ENCODE peak calls at places on chromosomes 2 and 18, in ten cellular contexts. P is iPS DF 6.9, S is MG63, G is pancreas, W is tibial artery, J is bronchial epithelial cell, L is suprapubic skin, U is dorsolateral prefrontal cortex, F is K562, C is cardiac muscle cell. Q is an unnamed sample. For H3K27me3, the result is how much of the 10 kb centered on the place peaks cover.

GRCh38 chr2:126855606-126856005 is 43.1 kb upstream of the TEX51 start:
- DNase-seq in P (no peak), S (no peak), G (no peak), W (no peak), J (no peak), L (no peak), U (no peak), F (no peak), C (no peak), Q (no peak)

GRCh38 chr2:181846840-181847554 is 44.5 kb upstream of the ITPRID2 start:
- DNase-seq in P (no peak), S (no peak), G (no peak), W (no peak), J (no peak), L (no peak), U (no peak), F (no peak), C (no peak), Q (no peak)

GRCh38 chr18:50374753-50375391 is at the start of gene SKA1:
- DNase-seq in P (peak), S (peak), G (peak), W (peak), J (peak), L (peak), U (peak), F (peak), C (peak), Q (peak)

GRCh38 chr2:126656311-126657145 is 570 bp downstream of the GYPC start:
- DNase-seq in P (no peak), S (peak), G (no peak), W (no peak), J (no peak), L (peak), U (no peak), F (peak), C (peak), Q (no peak)

GRCh38 chr2:132632000-132632649 is 37.9 kb downstream of the LYPD1 start:
- DNase-seq in P (no peak), S (peak), G (no peak), W (no peak), J (no peak), L (no peak), U (no peak), F (no peak), C (no peak), Q (no peak)

GRCh38 chr18:49898421-49898820 is 85.1 kb upstream of the ACAA2 start:
- DNase-seq in P (peak), S (peak), G (no peak), W (peak), J (peak), L (no peak), U (peak), F (peak), C (peak), Q (no peak)

GRCh38 chr2:174878537-174879147 is 114.4 kb upstream of the CHRNA1 start:
- DNase-seq in P (no peak), S (peak), G (no peak), W (no peak), J (peak), L (no peak), U (no peak), F (no peak), C (no peak), Q (no peak)

GRCh38 chr2:182302174-182302573 is 124.7 kb downstream of the PDE1A start:
- DNase-seq in P (no peak), S (peak), G (no peak), W (no peak), J (no peak), L (no peak), U (no peak), F (no peak), C (no peak), Q (no peak)

GRCh38 chr18:35526476-35527120 is 28.8 kb upstream of the INO80C start:
- DNase-seq in P (no peak), S (no peak), G (no peak), W (no peak), J (peak), L (no peak), U (no peak), F (peak), C (peak), Q (no peak)

GRCh38 chr2:73282924-73283544 is 1.2 kb downstream of the FBXO41 start:
- DNase-seq in P (no peak), S (no peak), G (no peak), W (no peak), J (no peak), L (no peak), U (no peak), F (no peak), C (no peak), Q (no peak)

GRCh38 chr2:137846993-137847392 is 117.3 kb upstream of the HNMT start:
- DNase-seq in P (no peak), S (no peak), G (no peak), W (no peak), J (peak), L (no peak), U (no peak), F (no peak), C (no peak), Q (no peak)

GRCh38 chr2:152348388-152348787 is 13.4 kb downstream of the FMNL2 start:
- DNase-seq in P (no peak), S (no peak), G (no peak), W (no peak), J (peak), L (no peak), U (no peak), F (no peak), C (no peak), Q (no peak)

GRCh38 chr2:141946016-141946415 is 184.8 kb downstream of the LRP1B start:
- DNase-seq in P (no peak), S (no peak), G (no peak), W (no peak), J (no peak), L (no peak), U (no peak), F (no peak), C (no peak), Q (no peak)

GRCh38 chr2:70702711-70703395 is 65.1 kb downstream of the ADD2 start:
- DNase-seq in P (no peak), S (no peak), G (no peak), W (no peak), J (no peak), L (peak), U (no peak), F (no peak), C (no peak), Q (no peak)

GRCh38 chr18:69968073-69968472 is 20.4 kb upstream of the CD226 start:
- DNase-seq in P (no peak), S (no peak), G (no peak), W (no peak), J (no peak), L (no peak), U (no peak), F (no peak), C (no peak), Q (no peak)

GRCh38 chr2:144390424-144391020 is 129.4 kb downstream of the ZEB2 start:
- DNase-seq in P (no peak), S (peak), G (no peak), W (no peak), J (no peak), L (no peak), U (no peak), F (no peak), C (peak), Q (no peak)

GRCh38 chr2:4475618-4476017 is 772.2 kb downstream of the DCDC2C start:
- DNase-seq in P (no peak), S (no peak), G (no peak), W (no peak), J (no peak), L (no peak), U (no peak), F (no peak), C (no peak), Q (no peak)

GRCh38 chr18:80154293-80154692 is 45.2 kb downstream of the ADNP2 start:
- DNase-seq in P (peak), S (no peak), G (no peak), W (no peak), J (peak), L (no peak), U (peak), F (peak), C (no peak), Q (no peak)

GRCh38 chr2:128774320-128775063 is 455.8 kb upstream of the HS6ST1 start:
- DNase-seq in P (no peak), S (no peak), G (no peak), W (peak), J (peak), L (peak), U (peak), F (no peak), C (no peak), Q (no peak)

GRCh38 chr18:50578030-50578429 is 18.1 kb downstream of the MAPK4 start:
- DNase-seq in P (no peak), S (no peak), G (no peak), W (no peak), J (no peak), L (no peak), U (no peak), F (no peak), C (no peak), Q (no peak)

GRCh38 chr2:218146056-218146455 is 20.2 kb downstream of the CXCR2 start:
- DNase-seq in P (no peak), S (no peak), G (no peak), W (no peak), J (no peak), L (no peak), U (no peak), F (no peak), C (no peak), Q (no peak)

GRCh38 chr18:189254-189653 is 30.9 kb downstream of the USP14 start:
- DNase-seq in P (no peak), S (no peak), G (no peak), W (no peak), J (no peak), L (no peak), U (no peak), F (no peak), C (no peak), Q (no peak)

GRCh38 chr2:162113771-162114168 is 38.3 kb downstream of the GCG start:
- DNase-seq in P (no peak), S (no peak), G (no peak), W (peak), J (peak), L (no peak), U (no peak), F (no peak), C (no peak), Q (no peak)

GRCh38 chr2:217370391-217370790 is 510.5 kb upstream of the TNP1 start:
- DNase-seq in P (no peak), S (no peak), G (no peak), W (no peak), J (peak), L (no peak), U (no peak), F (peak), C (no peak), Q (peak)

GRCh38 chr2:43184339-43184895 is 42.0 kb downstream of the ZFP36L2 start:
- DNase-seq in P (no peak), S (no peak), G (no peak), W (no peak), J (peak), L (no peak), U (no peak), F (peak), C (no peak), Q (no peak)

GRCh38 chr2:126378176-126378575 is 277.8 kb upstream of the GYPC start:
- DNase-seq in P (no peak), S (no peak), G (no peak), W (no peak), J (no peak), L (no peak), U (no peak), F (no peak), C (no peak), Q (no peak)

GRCh38 chr18:56511996-56512395 is 126.4 kb downstream of the TXNL1 start:
- DNase-seq in P (no peak), S (no peak), G (no peak), W (no peak), J (peak), L (no peak), U (no peak), F (no peak), C (no peak), Q (no peak)

GRCh38 chr18:32032609-32033008 is 14.0 kb downstream of the RNF125 start:
- DNase-seq in P (no peak), S (no peak), G (no peak), W (no peak), J (no peak), L (no peak), U (no peak), F (no peak), C (no peak), Q (no peak)

GRCh38 chr2:96527052-96527964 is 9.2 kb upstream of the ARID5A start:
- DNase-seq in P (no peak), S (peak), G (no peak), W (no peak), J (no peak), L (no peak), U (no peak), F (no peak), C (peak), Q (no peak)

GRCh38 chr2:96526101-96526591 is 10.4 kb upstream of the ARID5A start:
- DNase-seq in P (no peak), S (no peak), G (no peak), W (no peak), J (no peak), L (no peak), U (no peak), F (no peak), C (no peak), Q (no peak)

GRCh38 chr2:96527990-96528679 is 8.4 kb upstream of the ARID5A start:
- DNase-seq in P (no peak), S (peak), G (no peak), W (peak), J (no peak), L (no peak), U (peak), F (peak), C (no peak), Q (no peak)

GRCh38 chr2:96525211-96525507 is 11.4 kb upstream of the ARID5A start:
- DNase-seq in P (no peak), S (no peak), G (no peak), W (no peak), J (no peak), L (no peak), U (no peak), F (no peak), C (no peak), Q (no peak)

GRCh38 chr2:96526615-96527014 is 9.9 kb upstream of the ARID5A start:
- DNase-seq in P (no peak), S (no peak), G (no peak), W (no peak), J (no peak), L (no peak), U (no peak), F (no peak), C (no peak), Q (no peak)
- H3K27me3 ChIP-seq in P (under half), S (under half), G (under half), W (under half), J (under half), L (under half), U (under half), F (under half), C (under half), Q (under half)

GRCh38 chr2:208413931-208414330 is 7.3 kb downstream of the PTH2R start:
- DNase-seq in P (no peak), S (no peak), G (no peak), W (no peak), J (no peak), L (no peak), U (no peak), F (no peak), C (no peak), Q (no peak)

GRCh38 chr2:208415255-208415654 is 8.7 kb downstream of the PTH2R start:
- DNase-seq in P (no peak), S (no peak), G (no peak), W (no peak), J (no peak), L (no peak), U (no peak), F (no peak), C (no peak), Q (no peak)

DNA sequence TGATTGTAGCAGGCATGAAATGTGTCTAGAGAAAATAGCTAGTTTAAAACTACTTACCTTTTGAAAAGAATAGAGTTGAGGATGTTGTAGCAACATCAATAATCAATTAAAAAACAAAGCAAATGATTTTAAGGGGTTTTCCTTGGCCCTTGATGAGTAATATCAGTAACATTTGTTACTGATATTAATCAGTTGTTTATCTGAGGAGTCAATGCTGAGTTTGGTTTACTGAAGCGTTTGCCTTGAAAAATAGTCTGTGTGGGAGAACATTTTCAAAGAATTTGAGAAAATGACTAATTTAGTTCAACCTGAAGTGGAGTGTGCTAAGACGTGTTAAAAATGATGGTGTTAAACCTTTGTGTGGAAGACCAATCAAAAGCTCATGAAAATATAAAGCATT is 9.3 kb downstream of the PTH2R start:
- DNase-seq in P (no peak), S (no peak), G (no peak), W (no peak), J (no peak), L (no peak), U (no peak), F (no peak), C (no peak), Q (no peak)
- H3K4me3 ChIP-seq in P (no peak), S (no peak), G (no peak), W (no peak), J (no peak), L (no peak), U (no peak), F (no peak), C (no peak), Q (no peak)

GRCh38 chr2:72149556-72150156 is 2.0 kb upstream of the CYP26B1 start:
- DNase-seq in P (no peak), S (no peak), G (peak), W (no peak), J (no peak), L (no peak), U (peak), F (no peak), C (peak), Q (no peak)

GRCh38 chr2:72147303-72147970 is at the start of gene CYP26B1:
- DNase-seq in P (no peak), S (peak), G (peak), W (no peak), J (no peak), L (no peak), U (peak), F (no peak), C (peak), Q (no peak)

GRCh38 chr2:72148975-72149555 is 1.4 kb upstream of the CYP26B1 start:
- DNase-seq in P (no peak), S (peak), G (no peak), W (no peak), J (no peak), L (no peak), U (peak), F (peak), C (peak), Q (no peak)

GRCh38 chr2:72147971-72148369 is 308 bp upstream of the CYP26B1 start:
- DNase-seq in P (no peak), S (no peak), G (no peak), W (no peak), J (no peak), L (no peak), U (no peak), F (no peak), C (no peak), Q (no peak)

GRCh38 chr2:72148391-72148974 is 821 bp upstream of the CYP26B1 start:
- DNase-seq in P (no peak), S (no peak), G (no peak), W (no peak), J (no peak), L (no peak), U (peak), F (no peak), C (peak), Q (no peak)
- H3K27me3 ChIP-seq in P (half or more), S (under half), G (under half), W (under half), J (under half), L (half or more), U (under half), F (under half), C (half or more), Q (half or more)

GRCh38 chr2:949894-950626 is 589 bp upstream of the SNTG2 start:
- DNase-seq in P (no peak), S (no peak), G (peak), W (no peak), J (no peak), L (no peak), U (no peak), F (no peak), C (peak), Q (no peak)

GRCh38 chr2:949384-949893 is 1.2 kb upstream of the SNTG2 start:
- DNase-seq in P (no peak), S (no peak), G (no peak), W (no peak), J (no peak), L (no peak), U (no peak), F (no peak), C (no peak), Q (no peak)

GRCh38 chr2:951224-952006 is 766 bp downstream of the SNTG2 start:
- DNase-seq in P (no peak), S (no peak), G (no peak), W (no peak), J (no peak), L (no peak), U (no peak), F (no peak), C (peak), Q (no peak)

GRCh38 chr2:953408-953807 is 2.8 kb downstream of the SNTG2 start:
- DNase-seq in P (no peak), S (no peak), G (no peak), W (no peak), J (no peak), L (no peak), U (no peak), F (no peak), C (no peak), Q (no peak)

DNA sequence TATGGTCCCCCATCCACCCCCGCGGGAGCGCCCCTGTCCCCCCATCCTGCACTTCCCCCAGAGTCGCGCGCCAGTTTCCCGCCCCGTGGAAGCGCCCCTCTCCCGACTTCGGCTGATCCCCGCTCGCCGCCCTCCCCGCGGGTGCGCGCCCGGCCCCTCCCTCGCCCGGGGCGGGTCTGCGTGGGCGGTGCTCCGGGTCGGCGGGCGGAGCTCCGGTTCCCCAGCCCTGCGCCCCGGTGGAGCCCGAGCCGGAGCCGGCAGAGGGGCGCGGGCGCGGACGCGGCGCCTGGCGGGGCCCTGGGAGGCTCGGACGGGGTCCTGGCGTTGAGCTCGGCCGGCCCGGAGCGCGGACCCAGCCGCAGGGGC is at the start of gene SNTG2:
- DNase-seq in P (no peak), S (peak), G (peak), W (no peak), J (no peak), L (no peak), U (no peak), F (peak), C (peak), Q (no peak)
- H3K4me3 ChIP-seq in P (peak), S (peak), G (peak), W (peak), J (peak), L (peak), U (peak), F (peak), C (peak), Q (peak)

GRCh38 chr2:64523667-64524603 is at the start of gene AFTPH:
- DNase-seq in P (peak), S (peak), G (peak), W (peak), J (peak), L (peak), U (peak), F (peak), C (peak), Q (peak)
- H3K27me3 ChIP-seq in P (under half), S (under half), G (under half), W (under half), J (under half), L (under half), U (under half), F (under half), C (under half), Q (under half)

GRCh38 chr2:19351499-19351898 is 6.9 kb downstream of the OSR1 start:
- DNase-seq in P (no peak), S (no peak), G (no peak), W (no peak), J (no peak), L (no peak), U (no peak), F (no peak), C (no peak), Q (no peak)
- H3K4me3 ChIP-seq in P (no peak), S (no peak), G (no peak), W (peak), J (no peak), L (peak), U (no peak), F (no peak), C (no peak), Q (no peak)